ENCODE peak calls at places on chromosomes 12 and 14, in eight cellular contexts. One of them, this sample, is unnamed.
A peak's percentile ranks its signal among the peaks of the same experiment; 100 is the strongest.

GRCh38 chr12:101839324-101840283 is 8.8 kb upstream of the GNPTAB start:
- DNase-seq in upper lobe of right lung: no peak
- DNase-seq in AG10803: peak; percentile 66
- DNase-seq in fibroblast of mammary gland: peak; percentile 63
- DNase-seq in dorsolateral prefrontal cortex: peak; percentile 59
- DNase-seq in foreskin fibroblast: peak; percentile 43
- DNase-seq in stomach: peak; percentile 77
- DNase-seq in AG04450: peak; percentile 45
- DNase-seq in this sample: peak; percentile 51

GRCh38 chr12:96399919-96400630 is at the start of gene CDK17:
- DNase-seq in upper lobe of right lung: peak; percentile 92
- DNase-seq in AG10803: peak; percentile 85
- DNase-seq in fibroblast of mammary gland: peak; percentile 80
- DNase-seq in dorsolateral prefrontal cortex: peak; percentile 73
- DNase-seq in foreskin fibroblast: peak; percentile 81
- DNase-seq in stomach: peak; percentile 85
- DNase-seq in AG04450: peak; percentile 69
- DNase-seq in this sample: no peak

GRCh38 chr14:32939254-32940065 is 781 bp downstream of the NPAS3 start:
- DNase-seq in upper lobe of right lung: peak; percentile 75
- DNase-seq in AG10803: peak; percentile 77
- DNase-seq in fibroblast of mammary gland: peak; percentile 68
- DNase-seq in dorsolateral prefrontal cortex: peak; percentile 56
- DNase-seq in foreskin fibroblast: peak; percentile 47
- DNase-seq in stomach: peak; percentile 68
- DNase-seq in AG04450: no peak
- DNase-seq in this sample: no peak

GRCh38 chr14:53993920-53994607 is 37.4 kb upstream of the BMP4 start:
- DNase-seq in upper lobe of right lung: no peak
- DNase-seq in AG10803: no peak
- DNase-seq in fibroblast of mammary gland: no peak
- DNase-seq in dorsolateral prefrontal cortex: no peak
- DNase-seq in foreskin fibroblast: no peak
- DNase-seq in stomach: no peak
- DNase-seq in AG04450: no peak
- DNase-seq in this sample: no peak

GRCh38 chr12:116002890-116003536 is 274.5 kb downstream of the MED13L start:
- DNase-seq in upper lobe of right lung: no peak
- DNase-seq in AG10803: peak; percentile 49
- DNase-seq in fibroblast of mammary gland: peak; percentile 56
- DNase-seq in dorsolateral prefrontal cortex: no peak
- DNase-seq in foreskin fibroblast: peak; percentile 35
- DNase-seq in stomach: no peak
- DNase-seq in AG04450: no peak
- DNase-seq in this sample: no peak

GRCh38 chr12:3332190-3332589 is 158.8 kb upstream of the PRMT8 start:
- DNase-seq in upper lobe of right lung: no peak
- DNase-seq in AG10803: no peak
- DNase-seq in fibroblast of mammary gland: peak; percentile 18
- DNase-seq in dorsolateral prefrontal cortex: no peak
- DNase-seq in foreskin fibroblast: peak; percentile 18
- DNase-seq in stomach: no peak
- DNase-seq in AG04450: no peak
- DNase-seq in this sample: no peak

GRCh38 chr14:55450124-55450523 is 9.7 kb upstream of the TBPL2 start:
- DNase-seq in upper lobe of right lung: no peak
- DNase-seq in AG10803: no peak
- DNase-seq in fibroblast of mammary gland: no peak
- DNase-seq in dorsolateral prefrontal cortex: no peak
- DNase-seq in foreskin fibroblast: no peak
- DNase-seq in stomach: no peak
- DNase-seq in AG04450: no peak
- DNase-seq in this sample: no peak

GRCh38 chr14:86038401-86038985 is 508.5 kb downstream of the FLRT2 start:
- DNase-seq in upper lobe of right lung: peak; percentile 65
- DNase-seq in AG10803: peak; percentile 39
- DNase-seq in fibroblast of mammary gland: peak; percentile 65
- DNase-seq in dorsolateral prefrontal cortex: peak; percentile 48
- DNase-seq in foreskin fibroblast: peak; percentile 14
- DNase-seq in stomach: peak; percentile 48
- DNase-seq in AG04450: peak; percentile 29
- DNase-seq in this sample: no peak

GRCh38 chr12:51863363-51863920 is 14.9 kb upstream of the FIGNL2 start:
- DNase-seq in upper lobe of right lung: peak; percentile 59
- DNase-seq in AG10803: no peak
- DNase-seq in fibroblast of mammary gland: no peak
- DNase-seq in dorsolateral prefrontal cortex: no peak
- DNase-seq in foreskin fibroblast: no peak
- DNase-seq in stomach: no peak
- DNase-seq in AG04450: no peak
- DNase-seq in this sample: no peak

GRCh38 chr12:123271182-123271491 is 519 bp downstream of the CDK2AP1 start:
- DNase-seq in upper lobe of right lung: peak; percentile 90
- DNase-seq in AG10803: peak; percentile 55
- DNase-seq in fibroblast of mammary gland: peak; percentile 41
- DNase-seq in dorsolateral prefrontal cortex: peak; percentile 56
- DNase-seq in foreskin fibroblast: peak; percentile 55
- DNase-seq in stomach: peak; percentile 78
- DNase-seq in AG04450: no peak
- DNase-seq in this sample: no peak

GRCh38 chr14:72332054-72332453 is 399.8 kb downstream of the RGS6 start:
- DNase-seq in upper lobe of right lung: no peak
- DNase-seq in AG10803: no peak
- DNase-seq in fibroblast of mammary gland: no peak
- DNase-seq in dorsolateral prefrontal cortex: peak; percentile 35
- DNase-seq in foreskin fibroblast: no peak
- DNase-seq in stomach: no peak
- DNase-seq in AG04450: no peak
- DNase-seq in this sample: peak; percentile 11

GRCh38 chr12:14638066-14638465 is 58.3 kb downstream of the GUCY2C start:
- DNase-seq in upper lobe of right lung: no peak
- DNase-seq in AG10803: no peak
- DNase-seq in fibroblast of mammary gland: peak; percentile 7
- DNase-seq in dorsolateral prefrontal cortex: no peak
- DNase-seq in foreskin fibroblast: no peak
- DNase-seq in stomach: no peak
- DNase-seq in AG04450: no peak
- DNase-seq in this sample: no peak

GRCh38 chr14:80523518-80524117 is 312.3 kb upstream of the DIO2 start:
- DNase-seq in upper lobe of right lung: no peak
- DNase-seq in AG10803: peak; percentile 12
- DNase-seq in fibroblast of mammary gland: peak; percentile 43
- DNase-seq in dorsolateral prefrontal cortex: no peak
- DNase-seq in foreskin fibroblast: peak; percentile 6
- DNase-seq in stomach: no peak
- DNase-seq in AG04450: no peak
- DNase-seq in this sample: peak; percentile 46

GRCh38 chr12:76871082-76871481 is 7.7 kb downstream of the CSRP2 start:
- DNase-seq in upper lobe of right lung: no peak
- DNase-seq in AG10803: no peak
- DNase-seq in fibroblast of mammary gland: no peak
- DNase-seq in dorsolateral prefrontal cortex: no peak
- DNase-seq in foreskin fibroblast: no peak
- DNase-seq in stomach: no peak
- DNase-seq in AG04450: no peak
- DNase-seq in this sample: no peak

DNA sequence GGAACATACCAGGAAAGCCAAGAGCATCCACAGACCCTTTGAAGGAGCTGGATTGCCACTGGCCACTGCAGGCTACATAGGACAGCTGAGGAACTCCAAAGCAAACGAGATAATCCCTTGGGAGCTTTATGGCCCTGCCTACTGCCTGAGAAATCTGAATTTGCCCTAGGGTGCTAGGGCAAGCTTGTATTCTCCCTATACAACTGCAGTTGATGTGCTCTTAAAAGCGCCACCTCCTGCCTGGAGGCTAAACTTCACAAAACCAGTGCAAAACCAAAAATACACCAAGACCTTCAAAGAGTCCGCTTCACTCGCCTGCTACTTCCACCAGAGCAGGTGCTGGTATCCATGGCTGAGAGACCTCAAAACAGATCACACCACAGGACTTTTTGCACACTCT is 99.6 kb upstream of the KRR1 start:
- DNase-seq in upper lobe of right lung: no peak
- DNase-seq in AG10803: no peak
- DNase-seq in fibroblast of mammary gland: no peak
- DNase-seq in dorsolateral prefrontal cortex: no peak
- DNase-seq in foreskin fibroblast: no peak
- DNase-seq in stomach: no peak
- DNase-seq in AG04450: no peak
- DNase-seq in this sample: no peak
- TF ChIP-seq CTCF in upper lobe of right lung: no peak
- TF ChIP-seq CTCF in AG10803: no peak
- TF ChIP-seq CTCF in fibroblast of mammary gland: no peak
- TF ChIP-seq CTCF in dorsolateral prefrontal cortex: no peak
- TF ChIP-seq CTCF in foreskin fibroblast: no peak
- TF ChIP-seq CTCF in stomach: no peak
- TF ChIP-seq CTCF in AG04450: no peak
- TF ChIP-seq CTCF in this sample: peak; percentile 17

GRCh38 chr14:103502877-103503276 is 19.8 kb downstream of the CKB start:
- DNase-seq in upper lobe of right lung: no peak
- DNase-seq in AG10803: no peak
- DNase-seq in fibroblast of mammary gland: no peak
- DNase-seq in dorsolateral prefrontal cortex: peak; percentile 21
- DNase-seq in foreskin fibroblast: no peak
- DNase-seq in stomach: no peak
- DNase-seq in AG04450: no peak
- DNase-seq in this sample: no peak
- H3K4me3 ChIP-seq in upper lobe of right lung: no peak overlapping the region
- H3K4me3 ChIP-seq in AG10803: no peak overlapping the region
- H3K4me3 ChIP-seq in fibroblast of mammary gland: no peak overlapping the region
- H3K4me3 ChIP-seq in dorsolateral prefrontal cortex: no peak overlapping the region
- H3K4me3 ChIP-seq in foreskin fibroblast: no peak overlapping the region
- H3K4me3 ChIP-seq in stomach: no peak overlapping the region
- H3K4me3 ChIP-seq in AG04450: no peak overlapping the region
- H3K4me3 ChIP-seq in this sample: no peak overlapping the region

GRCh38 chr12:85441740-85442139 is 161.7 kb downstream of the ALX1 start:
- DNase-seq in upper lobe of right lung: no peak
- DNase-seq in AG10803: peak; percentile 13
- DNase-seq in fibroblast of mammary gland: peak; percentile 9
- DNase-seq in dorsolateral prefrontal cortex: no peak
- DNase-seq in foreskin fibroblast: peak; percentile 0
- DNase-seq in stomach: no peak
- DNase-seq in AG04450: no peak
- DNase-seq in this sample: no peak
- TF ChIP-seq CTCF in upper lobe of right lung: no peak
- TF ChIP-seq CTCF in AG10803: peak; percentile 51
- TF ChIP-seq CTCF in fibroblast of mammary gland: peak; percentile 24
- TF ChIP-seq CTCF in dorsolateral prefrontal cortex: no peak
- TF ChIP-seq CTCF in foreskin fibroblast: peak; percentile 42
- TF ChIP-seq CTCF in stomach: no peak
- TF ChIP-seq CTCF in AG04450: peak; percentile 17
- TF ChIP-seq CTCF in this sample: peak; percentile 64

DNA sequence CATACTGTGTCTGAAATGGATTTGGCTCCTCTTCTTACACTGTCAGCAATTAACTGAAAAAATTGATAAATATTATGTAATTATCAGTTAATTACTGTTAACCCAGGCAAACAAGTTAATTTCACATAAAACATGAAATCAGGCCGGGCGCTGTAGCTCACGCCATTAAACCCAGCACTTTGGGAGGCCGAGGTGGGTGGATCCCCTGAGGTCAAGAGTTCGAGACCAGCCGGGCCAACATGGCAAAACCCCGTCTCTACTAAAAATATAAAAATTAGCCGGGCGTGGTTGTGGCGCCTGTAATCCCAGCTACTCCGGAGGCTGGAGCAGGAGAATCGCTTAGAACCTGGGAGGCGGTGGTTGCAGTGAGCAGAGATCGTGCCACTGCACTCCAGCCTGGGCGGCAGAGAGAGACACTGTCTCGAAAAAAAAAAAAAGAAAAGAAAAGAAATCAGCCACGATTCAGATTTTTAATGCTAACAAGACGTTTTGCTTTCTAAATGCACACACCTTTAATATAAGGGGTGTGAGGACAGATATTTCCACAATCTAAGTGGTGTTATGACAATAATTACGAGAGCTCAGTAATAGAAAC is 473 bp upstream of the TMEM19 start:
- DNase-seq in upper lobe of right lung: no peak
- DNase-seq in AG10803: no peak
- DNase-seq in fibroblast of mammary gland: no peak
- DNase-seq in dorsolateral prefrontal cortex: no peak
- DNase-seq in foreskin fibroblast: no peak
- DNase-seq in stomach: no peak
- DNase-seq in AG04450: no peak
- DNase-seq in this sample: no peak
- H3K4me3 ChIP-seq in upper lobe of right lung: peak overlapping the region; percentile 63
- H3K4me3 ChIP-seq in AG10803: peak overlapping the region; percentile 84
- H3K4me3 ChIP-seq in fibroblast of mammary gland: peak overlapping the region; percentile 67
- H3K4me3 ChIP-seq in dorsolateral prefrontal cortex: peak overlapping the region; percentile 98
- H3K4me3 ChIP-seq in foreskin fibroblast: peak overlapping the region; percentile 73
- H3K4me3 ChIP-seq in stomach: peak overlapping the region; percentile 83
- H3K4me3 ChIP-seq in AG04450: peak overlapping the region; percentile 84
- H3K4me3 ChIP-seq in this sample: peak overlapping the region; percentile 72

GRCh38 chr12:12786716-12787601 is 1.5 kb downstream of the APOLD1 start:
- DNase-seq in upper lobe of right lung: peak; percentile 92
- DNase-seq in AG10803: peak; percentile 81
- DNase-seq in fibroblast of mammary gland: peak; percentile 74
- DNase-seq in dorsolateral prefrontal cortex: peak; percentile 67
- DNase-seq in foreskin fibroblast: peak; percentile 84
- DNase-seq in stomach: peak; percentile 80
- DNase-seq in AG04450: no peak
- DNase-seq in this sample: peak; percentile 44
- TF ChIP-seq CTCF in upper lobe of right lung: peak; percentile 17
- TF ChIP-seq CTCF in AG10803: no peak
- TF ChIP-seq CTCF in fibroblast of mammary gland: no peak
- TF ChIP-seq CTCF in dorsolateral prefrontal cortex: peak; percentile 33
- TF ChIP-seq CTCF in foreskin fibroblast: no peak
- TF ChIP-seq CTCF in stomach: no peak
- TF ChIP-seq CTCF in AG04450: no peak
- TF ChIP-seq CTCF in this sample: no peak

GRCh38 chr12:105233045-105233905 is 2.7 kb downstream of the APPL2 start:
- DNase-seq in upper lobe of right lung: no peak
- DNase-seq in AG10803: no peak
- DNase-seq in fibroblast of mammary gland: peak; percentile 46
- DNase-seq in dorsolateral prefrontal cortex: no peak
- DNase-seq in foreskin fibroblast: no peak
- DNase-seq in stomach: no peak
- DNase-seq in AG04450: no peak
- DNase-seq in this sample: no peak
- H3K4me3 ChIP-seq in upper lobe of right lung: peak overlapping the region; percentile 74
- H3K4me3 ChIP-seq in AG10803: peak overlapping the region; percentile 86
- H3K4me3 ChIP-seq in fibroblast of mammary gland: peak overlapping the region; percentile 28
- H3K4me3 ChIP-seq in dorsolateral prefrontal cortex: peak overlapping the region; percentile 85
- H3K4me3 ChIP-seq in foreskin fibroblast: peak overlapping the region; percentile 64
- H3K4me3 ChIP-seq in stomach: no peak overlapping the region
- H3K4me3 ChIP-seq in AG04450: peak overlapping the region; percentile 20
- H3K4me3 ChIP-seq in this sample: peak overlapping the region; percentile 10

DNA sequence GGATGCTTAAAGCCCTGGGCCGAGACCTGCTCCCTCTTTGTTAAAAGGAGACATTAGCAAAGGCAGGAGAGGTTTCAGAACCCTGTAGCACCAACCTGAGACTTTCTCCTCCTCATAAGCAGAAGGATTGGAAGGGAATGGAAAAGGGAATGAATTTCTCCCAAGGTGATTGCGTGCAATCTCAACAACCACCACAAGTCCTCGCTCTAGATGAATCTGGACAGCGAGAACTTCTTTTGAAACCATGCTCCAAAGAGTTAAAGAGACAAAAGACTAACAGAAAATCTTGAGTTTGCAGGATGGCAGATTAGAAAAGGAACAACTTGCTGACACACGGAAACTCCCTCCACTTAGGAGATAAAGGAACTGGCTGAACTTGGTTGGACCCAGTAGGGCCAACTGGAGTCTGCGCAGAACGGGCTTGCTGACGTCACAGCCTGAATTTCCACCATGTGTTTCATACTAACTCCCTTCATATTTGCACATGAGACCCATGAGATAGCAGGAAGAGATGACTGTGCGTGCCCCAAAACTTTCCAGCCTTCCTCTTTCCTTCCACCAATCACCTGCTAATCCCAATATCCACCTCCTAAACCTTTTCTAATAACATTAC is 137.0 kb downstream of the PTPN11 start:
- DNase-seq in upper lobe of right lung: no peak
- DNase-seq in AG10803: no peak
- DNase-seq in fibroblast of mammary gland: no peak
- DNase-seq in dorsolateral prefrontal cortex: no peak
- DNase-seq in foreskin fibroblast: no peak
- DNase-seq in stomach: no peak
- DNase-seq in AG04450: no peak
- DNase-seq in this sample: no peak
- TF ChIP-seq CTCF in upper lobe of right lung: no peak
- TF ChIP-seq CTCF in AG10803: no peak
- TF ChIP-seq CTCF in fibroblast of mammary gland: no peak
- TF ChIP-seq CTCF in dorsolateral prefrontal cortex: peak; percentile 20
- TF ChIP-seq CTCF in foreskin fibroblast: no peak
- TF ChIP-seq CTCF in stomach: no peak
- TF ChIP-seq CTCF in AG04450: no peak
- TF ChIP-seq CTCF in this sample: peak; percentile 19

This sample was measured in LNCaP clone FGC.